ENCODE peak calls at places on chromosomes 13 and 19, in five cellular contexts. One of them, this sample, is unnamed.

GRCh38 chr19:1725100-1726064 is 27.9 kb upstream of the ONECUT3 start:
- DNase-seq in psoas muscle: peak; percentile 50
- DNase-seq in Peyer's patch: peak; percentile 62
- DNase-seq in brain microvascular endothelial cell: no peak
- DNase-seq in breast epithelium: no peak
- DNase-seq in this sample: no peak

GRCh38 chr13:40231311-40231710 is 435.1 kb downstream of the FOXO1 start:
- DNase-seq in Peyer's patch: no peak
- DNase-seq in brain microvascular endothelial cell: no peak
- DNase-seq in psoas muscle: no peak
- DNase-seq in breast epithelium: no peak
- DNase-seq in this sample: no peak

GRCh38 chr13:25927966-25928365 is 123.8 kb downstream of the SHISA2 start:
- DNase-seq in breast epithelium: no peak
- DNase-seq in brain microvascular endothelial cell: no peak
- DNase-seq in Peyer's patch: no peak
- DNase-seq in psoas muscle: no peak
- DNase-seq in this sample: no peak

GRCh38 chr19:1823539-1824251 is 11.6 kb upstream of the ATP8B3 start:
- DNase-seq in Peyer's patch: no peak
- DNase-seq in breast epithelium: no peak
- DNase-seq in brain microvascular endothelial cell: no peak
- DNase-seq in psoas muscle: no peak
- DNase-seq in this sample: no peak

GRCh38 chr19:30085394-30085793 is 143.4 kb downstream of the URI1 start:
- DNase-seq in brain microvascular endothelial cell: no peak
- DNase-seq in Peyer's patch: peak; percentile 36
- DNase-seq in breast epithelium: no peak
- DNase-seq in psoas muscle: no peak
- DNase-seq in this sample: no peak

GRCh38 chr19:13047374-13047773 is 52.1 kb downstream of the NFIX start:
- DNase-seq in breast epithelium: no peak
- DNase-seq in brain microvascular endothelial cell: no peak
- DNase-seq in psoas muscle: no peak
- DNase-seq in Peyer's patch: no peak
- DNase-seq in this sample: no peak

GRCh38 chr19:39539165-39539518 is 819 bp downstream of the EID2 start:
- DNase-seq in breast epithelium: no peak
- DNase-seq in Peyer's patch: no peak
- DNase-seq in brain microvascular endothelial cell: no peak
- DNase-seq in psoas muscle: no peak
- DNase-seq in this sample: no peak

GRCh38 chr13:60654405-60654804 is 257.4 kb downstream of the TDRD3 start:
- DNase-seq in brain microvascular endothelial cell: peak; percentile 6
- DNase-seq in breast epithelium: no peak
- DNase-seq in psoas muscle: no peak
- DNase-seq in Peyer's patch: no peak
- DNase-seq in this sample: no peak

GRCh38 chr13:48804836-48805601 is 151.3 kb downstream of the CYSLTR2 start:
- DNase-seq in breast epithelium: no peak
- DNase-seq in brain microvascular endothelial cell: no peak
- DNase-seq in Peyer's patch: no peak
- DNase-seq in psoas muscle: no peak
- DNase-seq in this sample: no peak

GRCh38 chr13:36665630-36666029 is 8.2 kb upstream of the SERTM1 start:
- DNase-seq in Peyer's patch: no peak
- DNase-seq in brain microvascular endothelial cell: no peak
- DNase-seq in breast epithelium: no peak
- DNase-seq in psoas muscle: no peak
- DNase-seq in this sample: no peak

GRCh38 chr13:40130871-40131636 is 475.6 kb downstream of the COG6 start:
- DNase-seq in brain microvascular endothelial cell: peak; percentile 88
- DNase-seq in breast epithelium: no peak
- DNase-seq in psoas muscle: no peak
- DNase-seq in Peyer's patch: no peak
- DNase-seq in this sample: no peak

GRCh38 chr13:45340422-45341033 is 455 bp downstream of the TPT1 start:
- DNase-seq in Peyer's patch: peak; percentile 91
- DNase-seq in psoas muscle: peak; percentile 94
- DNase-seq in breast epithelium: peak; percentile 86
- DNase-seq in brain microvascular endothelial cell: peak; percentile 82
- DNase-seq in this sample: peak; percentile 96

GRCh38 chr19:48393559-48394330 is at the start of gene GRIN2D:
- DNase-seq in Peyer's patch: peak; percentile 53
- DNase-seq in brain microvascular endothelial cell: no peak
- DNase-seq in psoas muscle: no peak
- DNase-seq in breast epithelium: no peak
- DNase-seq in this sample: no peak

GRCh38 chr13:98508280-98509074 is 68.4 kb downstream of the STK24 start:
- DNase-seq in Peyer's patch: no peak
- DNase-seq in brain microvascular endothelial cell: peak; percentile 64
- DNase-seq in psoas muscle: no peak
- DNase-seq in breast epithelium: no peak
- DNase-seq in this sample: no peak

GRCh38 chr19:49387936-49388372 is at the start of gene KASH5:
- DNase-seq in Peyer's patch: peak; percentile 82
- DNase-seq in breast epithelium: peak; percentile 75
- DNase-seq in brain microvascular endothelial cell: no peak
- DNase-seq in psoas muscle: peak; percentile 83
- DNase-seq in this sample: no peak

GRCh38 chr19:38721977-38722773 is 22.1 kb downstream of the CAPN12 start:
- DNase-seq in psoas muscle: no peak
- DNase-seq in Peyer's patch: no peak
- DNase-seq in brain microvascular endothelial cell: no peak
- DNase-seq in breast epithelium: no peak
- DNase-seq in this sample: no peak

GRCh38 chr13:35793823-35794222 is 317.3 kb upstream of the MAB21L1 start:
- DNase-seq in psoas muscle: no peak
- DNase-seq in breast epithelium: no peak
- DNase-seq in brain microvascular endothelial cell: no peak
- DNase-seq in Peyer's patch: no peak
- DNase-seq in this sample: no peak

GRCh38 chr13:48066310-48066989 is 28.5 kb downstream of the MED4 start:
- DNase-seq in brain microvascular endothelial cell: no peak
- DNase-seq in Peyer's patch: no peak
- DNase-seq in psoas muscle: no peak
- DNase-seq in breast epithelium: no peak
- DNase-seq in this sample: no peak

GRCh38 chr19:38044267-38045111 is 137.5 kb downstream of the SIPA1L3 start:
- DNase-seq in breast epithelium: no peak
- DNase-seq in Peyer's patch: no peak
- DNase-seq in brain microvascular endothelial cell: peak; percentile 87
- DNase-seq in psoas muscle: no peak
- DNase-seq in this sample: no peak

GRCh38 chr13:107713314-107713713 is 502.0 kb downstream of the LIG4 start:
- DNase-seq in breast epithelium: no peak
- DNase-seq in psoas muscle: no peak
- DNase-seq in Peyer's patch: no peak
- DNase-seq in brain microvascular endothelial cell: no peak
- DNase-seq in this sample: no peak

GRCh38 chr13:97332725-97333124 is 101.2 kb upstream of the RAP2A start:
- DNase-seq in brain microvascular endothelial cell: no peak
- DNase-seq in psoas muscle: no peak
- DNase-seq in breast epithelium: no peak
- DNase-seq in Peyer's patch: no peak
- DNase-seq in this sample: no peak

GRCh38 chr13:97324115-97324514 is 102.0 kb downstream of the MBNL2 start:
- DNase-seq in brain microvascular endothelial cell: no peak
- DNase-seq in psoas muscle: no peak
- DNase-seq in breast epithelium: no peak
- DNase-seq in Peyer's patch: no peak
- DNase-seq in this sample: no peak

GRCh38 chr13:39035204-39035603 is 2.7 kb downstream of the PROSER1 start:
- DNase-seq in breast epithelium: no peak
- DNase-seq in psoas muscle: no peak
- DNase-seq in Peyer's patch: no peak
- DNase-seq in brain microvascular endothelial cell: no peak
- DNase-seq in this sample: no peak

GRCh38 chr19:18144361-18144760 is 8.6 kb upstream of the PIK3R2 start:
- DNase-seq in breast epithelium: no peak
- DNase-seq in Peyer's patch: no peak
- DNase-seq in psoas muscle: no peak
- DNase-seq in brain microvascular endothelial cell: no peak
- DNase-seq in this sample: no peak

GRCh38 chr19:42468273-42468796 is 25.6 kb upstream of the CXCL17 start:
- DNase-seq in Peyer's patch: peak; percentile 49
- DNase-seq in brain microvascular endothelial cell: peak; percentile 69
- DNase-seq in psoas muscle: no peak
- DNase-seq in breast epithelium: no peak
- DNase-seq in this sample: no peak

GRCh38 chr19:31283701-31284100 is 65.5 kb downstream of the TSHZ3 start:
- DNase-seq in psoas muscle: no peak
- DNase-seq in brain microvascular endothelial cell: no peak
- DNase-seq in Peyer's patch: peak; percentile 7
- DNase-seq in breast epithelium: no peak
- DNase-seq in this sample: no peak

GRCh38 chr19:38733493-38734175 is 10.6 kb downstream of the CAPN12 start:
- DNase-seq in Peyer's patch: peak; percentile 59
- DNase-seq in psoas muscle: no peak
- DNase-seq in breast epithelium: peak; percentile 25
- DNase-seq in brain microvascular endothelial cell: no peak
- DNase-seq in this sample: no peak

GRCh38 chr13:33125821-33126570 is 109.8 kb downstream of the KL start:
- DNase-seq in psoas muscle: peak; percentile 60
- DNase-seq in Peyer's patch: peak; percentile 52
- DNase-seq in brain microvascular endothelial cell: peak; percentile 98
- DNase-seq in breast epithelium: peak; percentile 45
- DNase-seq in this sample: no peak

GRCh38 chr13:79869326-79869725 is 388.4 kb downstream of the NDFIP2 start:
- DNase-seq in brain microvascular endothelial cell: peak; percentile 12
- DNase-seq in Peyer's patch: no peak
- DNase-seq in breast epithelium: no peak
- DNase-seq in psoas muscle: no peak
- DNase-seq in this sample: no peak

DNA sequence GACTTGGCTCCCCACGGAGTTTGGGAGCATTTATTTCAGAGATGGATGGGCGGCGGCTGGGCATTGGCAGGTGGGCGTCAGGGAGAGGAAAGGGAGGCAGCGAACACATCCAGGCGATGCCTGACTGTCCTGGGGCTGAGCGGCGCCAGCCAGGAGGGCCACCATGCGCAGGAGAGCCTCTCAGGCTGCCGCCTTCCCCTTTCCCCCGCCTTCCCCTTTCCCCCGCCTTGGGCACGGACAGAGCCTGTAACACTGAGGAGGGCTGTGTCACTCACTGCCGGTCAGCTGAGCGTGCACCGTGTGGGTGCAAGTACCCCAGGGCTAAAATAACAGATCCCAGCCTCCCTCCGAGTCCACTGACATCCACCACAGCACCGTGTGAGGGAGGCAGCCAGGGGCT is 11.4 kb downstream of the MCF2L start:
- DNase-seq in breast epithelium: no peak
- DNase-seq in brain microvascular endothelial cell: no peak
- DNase-seq in psoas muscle: no peak
- DNase-seq in Peyer's patch: no peak
- DNase-seq in this sample: no peak
- H3K27ac ChIP-seq in breast epithelium: peak overlapping the region; percentile 25
- H3K27ac ChIP-seq in brain microvascular endothelial cell: no peak overlapping the region
- H3K27ac ChIP-seq in psoas muscle: peak overlapping the region; percentile 36
- H3K27ac ChIP-seq in Peyer's patch: no peak overlapping the region
- H3K27ac ChIP-seq in this sample: peak overlapping the region; percentile 51

GRCh38 chr19:34367424-34367957 is 2.5 kb downstream of the GPI start:
- DNase-seq in psoas muscle: no peak
- DNase-seq in Peyer's patch: no peak
- DNase-seq in brain microvascular endothelial cell: no peak
- DNase-seq in breast epithelium: no peak
- DNase-seq in this sample: no peak

GRCh38 chr19:34368338-34368737 is 3.3 kb downstream of the GPI start:
- DNase-seq in brain microvascular endothelial cell: no peak
- DNase-seq in breast epithelium: no peak
- DNase-seq in Peyer's patch: no peak
- DNase-seq in psoas muscle: no peak
- DNase-seq in this sample: no peak

GRCh38 chr19:34373601-34374288 is 8.7 kb downstream of the GPI start:
- DNase-seq in brain microvascular endothelial cell: no peak
- DNase-seq in Peyer's patch: no peak
- DNase-seq in breast epithelium: no peak
- DNase-seq in psoas muscle: no peak
- DNase-seq in this sample: no peak

GRCh38 chr19:34370117-34370516 is 5.1 kb downstream of the GPI start:
- DNase-seq in psoas muscle: no peak
- DNase-seq in brain microvascular endothelial cell: no peak
- DNase-seq in breast epithelium: no peak
- DNase-seq in Peyer's patch: no peak
- DNase-seq in this sample: no peak

GRCh38 chr19:34370983-34371382 is 6.0 kb downstream of the GPI start:
- DNase-seq in Peyer's patch: no peak
- DNase-seq in breast epithelium: no peak
- DNase-seq in brain microvascular endothelial cell: no peak
- DNase-seq in psoas muscle: no peak
- DNase-seq in this sample: no peak
- H3K4me3 ChIP-seq in Peyer's patch: no peak overlapping the region
- H3K4me3 ChIP-seq in breast epithelium: no peak overlapping the region
- H3K4me3 ChIP-seq in brain microvascular endothelial cell: no peak overlapping the region
- H3K4me3 ChIP-seq in psoas muscle: no peak overlapping the region
- H3K4me3 ChIP-seq in this sample: no peak overlapping the region

DNA sequence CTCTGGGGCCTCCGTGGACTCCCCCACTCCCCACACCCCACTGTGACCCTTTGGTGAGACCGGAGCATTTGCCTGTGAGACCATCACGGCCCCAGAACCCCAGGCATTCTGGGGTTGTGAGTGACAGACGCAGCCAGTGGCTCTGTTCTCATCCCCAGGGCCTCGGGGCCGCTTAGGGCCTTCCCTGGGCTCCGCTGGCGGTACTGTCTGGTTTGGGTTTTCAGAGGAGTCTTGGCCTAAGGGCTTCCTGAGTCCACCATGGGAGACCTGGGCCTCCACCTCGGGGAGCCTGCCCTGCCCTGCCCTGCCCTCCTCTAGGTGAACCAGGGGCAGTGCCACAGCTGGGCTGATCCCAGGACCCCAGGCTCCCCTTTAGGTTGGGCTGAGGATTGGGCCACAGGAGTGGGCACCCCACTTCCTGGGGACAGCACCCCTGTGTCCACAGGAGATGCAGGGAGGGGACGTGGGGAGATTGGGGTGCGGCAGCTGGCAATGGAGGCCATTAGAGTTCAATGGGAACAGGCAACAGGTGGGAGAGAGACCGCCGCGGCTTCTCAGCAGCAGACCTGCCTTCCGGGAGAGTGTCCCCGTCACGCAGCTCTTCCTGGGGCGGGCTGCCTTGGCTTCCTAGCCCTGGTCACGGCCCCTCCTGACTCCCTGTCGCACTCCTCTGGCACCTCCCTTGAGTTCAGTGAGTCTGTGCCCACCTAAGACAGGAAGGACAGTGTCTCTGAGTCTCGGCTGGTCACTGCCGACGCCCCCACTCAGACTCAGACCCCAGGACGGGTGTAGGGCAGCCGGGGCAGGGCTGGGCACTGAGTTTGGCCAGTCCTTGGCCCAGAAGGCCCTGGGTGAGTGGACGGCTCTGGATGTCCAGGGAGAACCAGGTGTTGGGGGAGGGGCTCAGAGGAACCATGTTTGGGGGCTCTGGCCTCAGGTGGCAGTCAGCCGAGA is 164.1 kb downstream of the KDM4B start:
- DNase-seq in brain microvascular endothelial cell: no peak
- DNase-seq in psoas muscle: no peak
- DNase-seq in breast epithelium: no peak
- DNase-seq in Peyer's patch: no peak
- DNase-seq in this sample: no peak
- H3K27ac ChIP-seq in brain microvascular endothelial cell: no peak overlapping the region
- H3K27ac ChIP-seq in psoas muscle: no peak overlapping the region
- H3K27ac ChIP-seq in breast epithelium: peak overlapping the region; percentile 38
- H3K27ac ChIP-seq in Peyer's patch: peak overlapping the region; percentile 90
- H3K27ac ChIP-seq in this sample: no peak overlapping the region

GRCh38 chr13:113364371-113364932 is 522 bp upstream of the GRTP1 start:
- DNase-seq in psoas muscle: peak; percentile 45
- DNase-seq in brain microvascular endothelial cell: no peak
- DNase-seq in breast epithelium: peak; percentile 30
- DNase-seq in Peyer's patch: no peak
- DNase-seq in this sample: no peak
- H3K4me3 ChIP-seq in psoas muscle: peak overlapping the region; percentile 63
- H3K4me3 ChIP-seq in brain microvascular endothelial cell: peak overlapping the region; percentile 27
- H3K4me3 ChIP-seq in breast epithelium: peak overlapping the region; percentile 56
- H3K4me3 ChIP-seq in Peyer's patch: peak overlapping the region; percentile 51
- H3K4me3 ChIP-seq in this sample: peak overlapping the region; percentile 84